ENCODE peak calls at places on chromosome 1, in eight cellular contexts. M is mammary epithelial cell, W is epithelial cell of esophagus, F is EL, N is lung microvascular endothelial cell, J is NCI-H1092, E is HTR-8/SVneo, U is iris pigment epithelial cell. X is an unnamed sample.

GRCh38 chr1:227900571-227901051 is 47.1 kb downstream of the WNT9A start:
- DNase-seq in M (no peak), W (no peak), F (no peak), N (no peak), J (no peak), E (no peak), U (no peak), X (no peak)

GRCh38 chr1:24096009-24096736 is 15.8 kb downstream of the MYOM3 start:
- DNase-seq in M (no peak), W (no peak), F (no peak), N (no peak), J (no peak), E (no peak), U (no peak), X (no peak)

GRCh38 chr1:48414264-48414663 is 57.7 kb downstream of the SPATA6 start:
- DNase-seq in M (no peak), W (no peak), F (no peak), N (no peak), J (no peak), E (no peak), U (no peak), X (peak)

GRCh38 chr1:83996621-83997020 is 2.3 kb downstream of the TTLL7 start:
- DNase-seq in M (no peak), W (peak), F (peak), N (no peak), J (no peak), E (peak), U (peak), X (peak)

GRCh38 chr1:167065481-167065880 is 24.7 kb downstream of the GPA33 start:
- DNase-seq in M (no peak), W (no peak), F (no peak), N (no peak), J (no peak), E (no peak), U (no peak), X (no peak)

GRCh38 chr1:156698995-156699394 is 6.4 kb downstream of the CRABP2 start:
- DNase-seq in M (no peak), W (no peak), F (no peak), N (no peak), J (no peak), E (no peak), U (no peak), X (no peak)

GRCh38 chr1:19385869-19386591 is 73.9 kb downstream of the SLC66A1 start:
- DNase-seq in M (no peak), W (peak), F (peak), N (peak), J (no peak), E (no peak), U (peak), X (peak)

GRCh38 chr1:84698718-84699117 is 8.5 kb upstream of the SSX2IP start:
- DNase-seq in M (peak), W (peak), F (peak), N (peak), J (no peak), E (peak), U (peak), X (peak)

GRCh38 chr1:93964777-93965200 is 55.6 kb upstream of the GCLM start:
- DNase-seq in M (peak), W (peak), F (peak), N (no peak), J (no peak), E (no peak), U (peak), X (peak)

GRCh38 chr1:153957744-153958110 is 685 bp downstream of the CRTC2 start:
- DNase-seq in M (peak), W (no peak), F (peak), N (peak), J (no peak), E (no peak), U (peak), X (no peak)

GRCh38 chr1:226201029-226201593 is 14.6 kb upstream of the ACBD3 start:
- DNase-seq in M (no peak), W (peak), F (peak), N (peak), J (no peak), E (no peak), U (peak), X (no peak)

GRCh38 chr1:209513226-209513625 is 70.3 kb upstream of the CAMK1G start:
- DNase-seq in M (peak), W (peak), F (peak), N (peak), J (peak), E (peak), U (peak), X (peak)